ENCODE peak calls at places on chromosomes 1 and 21, in six cellular contexts. One of them, this sample, is unnamed.

GRCh38 chr1:15934211-15935055 is 41.5 kb downstream of the ZBTB17 start:
- DNase-seq in B cell: no peak
- DNase-seq in kidney epithelial cell: no peak
- DNase-seq in fibroblast of lung: no peak
- DNase-seq in AG09319: no peak
- DNase-seq in MCF 10A: no peak
- DNase-seq in this sample: no peak

GRCh38 chr1:38561699-38562098 is 297.9 kb downstream of the RRAGC start:
- DNase-seq in B cell: no peak
- DNase-seq in kidney epithelial cell: no peak
- DNase-seq in fibroblast of lung: no peak
- DNase-seq in AG09319: no peak
- DNase-seq in MCF 10A: no peak
- DNase-seq in this sample: no peak

GRCh38 chr1:116989851-116990250 is 11.7 kb upstream of the CD101 start:
- DNase-seq in B cell: no peak
- DNase-seq in kidney epithelial cell: no peak
- DNase-seq in fibroblast of lung: no peak
- DNase-seq in AG09319: no peak
- DNase-seq in MCF 10A: no peak
- DNase-seq in this sample: no peak

GRCh38 chr1:221891708-221892107 is 149.8 kb upstream of the DUSP10 start:
- DNase-seq in B cell: no peak
- DNase-seq in kidney epithelial cell: no peak
- DNase-seq in fibroblast of lung: no peak
- DNase-seq in AG09319: no peak
- DNase-seq in MCF 10A: peak
- DNase-seq in this sample: peak

GRCh38 chr21:45409466-45410150 is 4.6 kb downstream of the COL18A1 start:
- DNase-seq in B cell: no peak
- DNase-seq in kidney epithelial cell: no peak
- DNase-seq in fibroblast of lung: peak
- DNase-seq in AG09319: no peak
- DNase-seq in MCF 10A: no peak
- DNase-seq in this sample: peak

GRCh38 chr1:117512728-117513321 is 93.0 kb upstream of the TENT5C start:
- DNase-seq in B cell: no peak
- DNase-seq in kidney epithelial cell: no peak
- DNase-seq in fibroblast of lung: no peak
- DNase-seq in AG09319: no peak
- DNase-seq in MCF 10A: peak
- DNase-seq in this sample: peak

GRCh38 chr1:35931424-35932157 is 686 bp downstream of the AGO3 start:
- DNase-seq in B cell: no peak
- DNase-seq in kidney epithelial cell: no peak
- DNase-seq in fibroblast of lung: peak
- DNase-seq in AG09319: no peak
- DNase-seq in MCF 10A: peak
- DNase-seq in this sample: peak

GRCh38 chr1:17239420-17239819 is 9.5 kb upstream of the PADI3 start:
- DNase-seq in B cell: no peak
- DNase-seq in kidney epithelial cell: peak
- DNase-seq in fibroblast of lung: peak
- DNase-seq in AG09319: peak
- DNase-seq in MCF 10A: peak
- DNase-seq in this sample: peak

GRCh38 chr21:46097826-46098286 is at the start of gene COL6A2:
- DNase-seq in B cell: no peak
- DNase-seq in kidney epithelial cell: no peak
- DNase-seq in fibroblast of lung: peak
- DNase-seq in AG09319: no peak
- DNase-seq in MCF 10A: peak
- DNase-seq in this sample: peak

GRCh38 chr1:207309775-207310273 is 11.7 kb upstream of the CD55 start:
- DNase-seq in B cell: peak
- DNase-seq in kidney epithelial cell: peak
- DNase-seq in fibroblast of lung: peak
- DNase-seq in AG09319: no peak
- DNase-seq in MCF 10A: peak
- DNase-seq in this sample: peak

GRCh38 chr1:20366766-20367602 is 76.3 kb downstream of the VWA5B1 start:
- DNase-seq in B cell: no peak
- DNase-seq in kidney epithelial cell: no peak
- DNase-seq in fibroblast of lung: peak
- DNase-seq in AG09319: no peak
- DNase-seq in MCF 10A: no peak
- DNase-seq in this sample: peak
- TF ChIP-seq CTCF in B cell: no peak
- TF ChIP-seq CTCF in kidney epithelial cell: peak
- TF ChIP-seq CTCF in fibroblast of lung: peak
- TF ChIP-seq CTCF in AG09319: peak
- TF ChIP-seq CTCF in MCF 10A: no peak
- TF ChIP-seq CTCF in this sample: peak

GRCh38 chr1:178238722-178239510 is 145.0 kb downstream of the RASAL2 start:
- DNase-seq in B cell: no peak
- DNase-seq in kidney epithelial cell: peak
- DNase-seq in fibroblast of lung: peak
- DNase-seq in AG09319: peak
- DNase-seq in MCF 10A: peak
- DNase-seq in this sample: peak

GRCh38 chr1:178243890-178244289 is 150.0 kb downstream of the RASAL2 start:
- DNase-seq in B cell: no peak
- DNase-seq in kidney epithelial cell: no peak
- DNase-seq in fibroblast of lung: no peak
- DNase-seq in AG09319: no peak
- DNase-seq in MCF 10A: no peak
- DNase-seq in this sample: no peak

GRCh38 chr1:178241057-178241456 is 147.2 kb downstream of the RASAL2 start:
- DNase-seq in B cell: no peak
- DNase-seq in kidney epithelial cell: no peak
- DNase-seq in fibroblast of lung: peak
- DNase-seq in AG09319: no peak
- DNase-seq in MCF 10A: peak
- DNase-seq in this sample: peak

GRCh38 chr1:178243119-178243518 is 149.2 kb downstream of the RASAL2 start:
- DNase-seq in B cell: no peak
- DNase-seq in kidney epithelial cell: no peak
- DNase-seq in fibroblast of lung: no peak
- DNase-seq in AG09319: no peak
- DNase-seq in MCF 10A: no peak
- DNase-seq in this sample: no peak

GRCh38 chr1:178241837-178242236 is 147.9 kb downstream of the RASAL2 start:
- DNase-seq in B cell: no peak
- DNase-seq in kidney epithelial cell: no peak
- DNase-seq in fibroblast of lung: no peak
- DNase-seq in AG09319: no peak
- DNase-seq in MCF 10A: no peak
- DNase-seq in this sample: no peak
- TF ChIP-seq CTCF in B cell: peak
- TF ChIP-seq CTCF in kidney epithelial cell: peak
- TF ChIP-seq CTCF in fibroblast of lung: peak
- TF ChIP-seq CTCF in AG09319: no peak
- TF ChIP-seq CTCF in MCF 10A: peak
- TF ChIP-seq CTCF in this sample: no peak

GRCh38 chr1:8348777-8349472 is 31.0 kb downstream of the SLC45A1 start:
- DNase-seq in B cell: peak
- DNase-seq in kidney epithelial cell: no peak
- DNase-seq in fibroblast of lung: peak
- DNase-seq in AG09319: no peak
- DNase-seq in MCF 10A: peak
- DNase-seq in this sample: peak
- TF ChIP-seq CTCF in B cell: peak
- TF ChIP-seq CTCF in kidney epithelial cell: peak
- TF ChIP-seq CTCF in fibroblast of lung: peak
- TF ChIP-seq CTCF in AG09319: peak
- TF ChIP-seq CTCF in MCF 10A: peak
- TF ChIP-seq CTCF in this sample: peak

GRCh38 chr1:101520302-101520701 is 283.5 kb downstream of the S1PR1 start:
- DNase-seq in B cell: peak
- DNase-seq in kidney epithelial cell: no peak
- DNase-seq in fibroblast of lung: peak
- DNase-seq in AG09319: peak
- DNase-seq in MCF 10A: peak
- DNase-seq in this sample: peak
- TF ChIP-seq CTCF in B cell: peak
- TF ChIP-seq CTCF in kidney epithelial cell: peak
- TF ChIP-seq CTCF in fibroblast of lung: peak
- TF ChIP-seq CTCF in AG09319: peak
- TF ChIP-seq CTCF in MCF 10A: peak
- TF ChIP-seq CTCF in this sample: peak

GRCh38 chr1:58909914-58910681 is 126.3 kb upstream of the JUN start:
- DNase-seq in B cell: no peak
- DNase-seq in kidney epithelial cell: no peak
- DNase-seq in fibroblast of lung: no peak
- DNase-seq in AG09319: no peak
- DNase-seq in MCF 10A: no peak
- DNase-seq in this sample: no peak
- TF ChIP-seq CTCF in B cell: no peak
- TF ChIP-seq CTCF in kidney epithelial cell: no peak
- TF ChIP-seq CTCF in fibroblast of lung: no peak
- TF ChIP-seq CTCF in AG09319: no peak
- TF ChIP-seq CTCF in MCF 10A: no peak
- TF ChIP-seq CTCF in this sample: no peak

GRCh38 chr21:37645848-37646247 is 270.4 kb downstream of the KCNJ6 start:
- DNase-seq in B cell: no peak
- DNase-seq in kidney epithelial cell: no peak
- DNase-seq in fibroblast of lung: no peak
- DNase-seq in AG09319: no peak
- DNase-seq in MCF 10A: no peak
- DNase-seq in this sample: no peak

GRCh38 chr21:37647781-37648180 is 268.5 kb downstream of the KCNJ6 start:
- DNase-seq in B cell: no peak
- DNase-seq in kidney epithelial cell: peak
- DNase-seq in fibroblast of lung: no peak
- DNase-seq in AG09319: no peak
- DNase-seq in MCF 10A: peak
- DNase-seq in this sample: peak

GRCh38 chr21:37644666-37645065 is 271.6 kb downstream of the KCNJ6 start:
- DNase-seq in B cell: no peak
- DNase-seq in kidney epithelial cell: no peak
- DNase-seq in fibroblast of lung: no peak
- DNase-seq in AG09319: no peak
- DNase-seq in MCF 10A: no peak
- DNase-seq in this sample: no peak

GRCh38 chr21:37639756-37640155 is 273.2 kb downstream of the DYRK1A start:
- DNase-seq in B cell: no peak
- DNase-seq in kidney epithelial cell: no peak
- DNase-seq in fibroblast of lung: no peak
- DNase-seq in AG09319: no peak
- DNase-seq in MCF 10A: no peak
- DNase-seq in this sample: no peak

DNA sequence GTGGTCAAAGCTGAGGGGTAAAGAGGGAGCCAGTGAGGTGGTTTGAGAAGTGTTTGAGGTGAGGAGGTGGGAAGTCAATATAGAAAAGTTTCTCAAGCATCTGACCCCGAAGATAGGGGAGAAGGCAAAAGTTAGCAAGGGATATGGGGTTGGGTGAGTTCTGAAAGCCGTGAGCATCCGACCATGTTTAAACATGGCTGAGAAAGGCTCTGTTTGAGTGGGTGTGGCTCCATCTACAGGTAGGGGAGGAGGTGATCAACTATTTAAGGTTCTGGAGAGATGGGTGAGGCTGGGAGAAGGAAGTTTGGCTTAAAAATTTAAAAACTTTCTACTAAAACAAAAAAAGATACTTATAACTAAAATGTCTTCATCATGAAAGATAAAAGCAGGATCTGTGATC is 273.8 kb downstream of the KCNJ6 start:
- DNase-seq in B cell: no peak
- DNase-seq in kidney epithelial cell: no peak
- DNase-seq in fibroblast of lung: no peak
- DNase-seq in AG09319: no peak
- DNase-seq in MCF 10A: peak
- DNase-seq in this sample: no peak
- TF ChIP-seq CTCF in B cell: peak
- TF ChIP-seq CTCF in kidney epithelial cell: no peak
- TF ChIP-seq CTCF in fibroblast of lung: no peak
- TF ChIP-seq CTCF in AG09319: no peak
- TF ChIP-seq CTCF in MCF 10A: no peak
- TF ChIP-seq CTCF in this sample: no peak

GRCh38 chr1:45302505-45303331 is 24.0 kb upstream of the HPDL start:
- DNase-seq in B cell: no peak
- DNase-seq in kidney epithelial cell: no peak
- DNase-seq in fibroblast of lung: no peak
- DNase-seq in AG09319: no peak
- DNase-seq in MCF 10A: no peak
- DNase-seq in this sample: no peak

GRCh38 chr1:45297604-45298356 is 28.9 kb upstream of the HPDL start:
- DNase-seq in B cell: no peak
- DNase-seq in kidney epithelial cell: no peak
- DNase-seq in fibroblast of lung: no peak
- DNase-seq in AG09319: no peak
- DNase-seq in MCF 10A: no peak
- DNase-seq in this sample: no peak

GRCh38 chr1:45299981-45300668 is 26.6 kb upstream of the HPDL start:
- DNase-seq in B cell: peak
- DNase-seq in kidney epithelial cell: peak
- DNase-seq in fibroblast of lung: peak
- DNase-seq in AG09319: peak
- DNase-seq in MCF 10A: peak
- DNase-seq in this sample: peak

GRCh38 chr1:45299296-45299695 is 27.4 kb upstream of the HPDL start:
- DNase-seq in B cell: no peak
- DNase-seq in kidney epithelial cell: no peak
- DNase-seq in fibroblast of lung: no peak
- DNase-seq in AG09319: no peak
- DNase-seq in MCF 10A: no peak
- DNase-seq in this sample: no peak

GRCh38 chr1:45300669-45300997 is 26.1 kb upstream of the HPDL start:
- DNase-seq in B cell: no peak
- DNase-seq in kidney epithelial cell: no peak
- DNase-seq in fibroblast of lung: no peak
- DNase-seq in AG09319: no peak
- DNase-seq in MCF 10A: no peak
- DNase-seq in this sample: no peak
- TF ChIP-seq CTCF in B cell: no peak
- TF ChIP-seq CTCF in kidney epithelial cell: no peak
- TF ChIP-seq CTCF in fibroblast of lung: no peak
- TF ChIP-seq CTCF in AG09319: no peak
- TF ChIP-seq CTCF in MCF 10A: no peak
- TF ChIP-seq CTCF in this sample: no peak

DNA sequence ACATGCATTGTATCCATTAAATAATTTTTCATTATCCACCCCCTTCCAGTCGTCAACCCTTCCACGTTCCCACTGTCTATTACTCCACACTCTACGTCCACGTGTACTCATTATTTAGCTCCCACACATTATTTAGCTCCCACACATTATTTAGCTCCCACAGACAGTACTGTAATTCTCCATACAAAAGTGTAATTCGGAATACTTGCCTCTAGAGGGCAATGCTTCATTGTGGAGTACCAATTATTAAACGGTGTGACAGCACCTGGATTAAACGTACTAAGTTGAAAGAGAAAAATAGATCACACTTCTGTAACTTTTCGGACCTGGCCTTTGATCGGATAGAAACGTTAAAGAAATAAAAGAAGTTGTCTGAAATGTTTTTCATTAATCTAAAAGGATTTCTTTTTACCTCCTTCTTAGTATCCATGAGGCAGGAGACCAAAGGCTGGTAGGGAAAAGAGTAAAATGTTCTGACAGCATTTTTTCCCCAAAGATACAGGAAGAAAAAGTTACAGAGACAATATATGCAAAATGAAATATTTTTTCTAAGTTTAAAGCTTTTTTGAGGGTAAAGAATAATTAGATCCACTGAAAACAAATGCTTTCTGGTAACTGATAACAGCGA is 99.2 kb downstream of the LHX8 start:
- DNase-seq in B cell: no peak
- DNase-seq in kidney epithelial cell: no peak
- DNase-seq in fibroblast of lung: peak
- DNase-seq in AG09319: peak
- DNase-seq in MCF 10A: peak
- DNase-seq in this sample: peak
- TF ChIP-seq CTCF in B cell: peak
- TF ChIP-seq CTCF in kidney epithelial cell: peak
- TF ChIP-seq CTCF in fibroblast of lung: peak
- TF ChIP-seq CTCF in AG09319: peak
- TF ChIP-seq CTCF in MCF 10A: peak
- TF ChIP-seq CTCF in this sample: peak

This sample was measured in RWPE1.